ENCODE peak calls at places on chromosomes 13 and 19, in seven cellular contexts. One of them, this sample, is unnamed.

GRCh38 chr13:112877976-112878955 is 90.7 kb upstream of the MCF2L start:
- DNase-seq in GM12891: no peak
- DNase-seq in A549: no peak
- DNase-seq in tibial nerve: no peak
- DNase-seq in body of pancreas: no peak
- DNase-seq in heart left ventricle: no peak
- DNase-seq in IMR-90: no peak
- DNase-seq in this sample: no peak

GRCh38 chr19:6697291-6697690 is 23.2 kb downstream of the C3 start:
- DNase-seq in GM12891: no peak
- DNase-seq in A549: no peak
- DNase-seq in tibial nerve: no peak
- DNase-seq in body of pancreas: no peak
- DNase-seq in heart left ventricle: no peak
- DNase-seq in IMR-90: no peak
- DNase-seq in this sample: no peak

GRCh38 chr13:35684432-35684831 is 207.9 kb upstream of the MAB21L1 start:
- DNase-seq in GM12891: no peak
- DNase-seq in A549: no peak
- DNase-seq in tibial nerve: no peak
- DNase-seq in body of pancreas: no peak
- DNase-seq in heart left ventricle: no peak
- DNase-seq in IMR-90: no peak
- DNase-seq in this sample: no peak

GRCh38 chr13:19053561-19053960 is 128.1 kb downstream of the TUBA3C start:
- DNase-seq in GM12891: no peak
- DNase-seq in A549: no peak
- DNase-seq in tibial nerve: no peak
- DNase-seq in body of pancreas: no peak
- DNase-seq in heart left ventricle: no peak
- DNase-seq in IMR-90: no peak
- DNase-seq in this sample: no peak

GRCh38 chr13:28392896-28393295 is 102.0 kb downstream of the FLT1 start:
- DNase-seq in GM12891: no peak
- DNase-seq in A549: no peak
- DNase-seq in tibial nerve: no peak
- DNase-seq in body of pancreas: no peak
- DNase-seq in heart left ventricle: no peak
- DNase-seq in IMR-90: no peak
- DNase-seq in this sample: no peak

GRCh38 chr19:19552811-19553210 is 14.7 kb downstream of the CILP2 start:
- DNase-seq in GM12891: peak
- DNase-seq in A549: peak
- DNase-seq in tibial nerve: no peak
- DNase-seq in body of pancreas: no peak
- DNase-seq in heart left ventricle: no peak
- DNase-seq in IMR-90: no peak
- DNase-seq in this sample: no peak

GRCh38 chr13:66099825-66100224 is 1130.3 kb downstream of the PCDH9 start:
- DNase-seq in GM12891: no peak
- DNase-seq in A549: no peak
- DNase-seq in tibial nerve: no peak
- DNase-seq in body of pancreas: no peak
- DNase-seq in heart left ventricle: no peak
- DNase-seq in IMR-90: no peak
- DNase-seq in this sample: no peak

GRCh38 chr13:94433055-94433947 is 46.2 kb downstream of the DCT start:
- DNase-seq in GM12891: no peak
- DNase-seq in A549: no peak
- DNase-seq in tibial nerve: no peak
- DNase-seq in body of pancreas: no peak
- DNase-seq in heart left ventricle: no peak
- DNase-seq in IMR-90: no peak
- DNase-seq in this sample: peak

GRCh38 chr13:32255744-32256120 is 59.4 kb downstream of the ZAR1L start:
- DNase-seq in GM12891: no peak
- DNase-seq in A549: no peak
- DNase-seq in tibial nerve: no peak
- DNase-seq in body of pancreas: no peak
- DNase-seq in heart left ventricle: no peak
- DNase-seq in IMR-90: peak
- DNase-seq in this sample: no peak

GRCh38 chr13:98098511-98098910 is 44.4 kb upstream of the FARP1 start:
- DNase-seq in GM12891: no peak
- DNase-seq in A549: no peak
- DNase-seq in tibial nerve: no peak
- DNase-seq in body of pancreas: no peak
- DNase-seq in heart left ventricle: no peak
- DNase-seq in IMR-90: peak
- DNase-seq in this sample: no peak

GRCh38 chr13:30880756-30881155 is 25.3 kb upstream of the MEDAG start:
- DNase-seq in GM12891: no peak
- DNase-seq in A549: peak
- DNase-seq in tibial nerve: no peak
- DNase-seq in body of pancreas: no peak
- DNase-seq in heart left ventricle: no peak
- DNase-seq in IMR-90: peak
- DNase-seq in this sample: no peak

GRCh38 chr19:10550336-10550735 is 6.6 kb downstream of the ATG4D start:
- DNase-seq in GM12891: no peak
- DNase-seq in A549: no peak
- DNase-seq in tibial nerve: no peak
- DNase-seq in body of pancreas: no peak
- DNase-seq in heart left ventricle: no peak
- DNase-seq in IMR-90: no peak
- DNase-seq in this sample: no peak

GRCh38 chr13:44212633-44213387 is 160.8 kb upstream of the SERP2 start:
- DNase-seq in GM12891: no peak
- DNase-seq in A549: no peak
- DNase-seq in tibial nerve: no peak
- DNase-seq in body of pancreas: no peak
- DNase-seq in heart left ventricle: no peak
- DNase-seq in IMR-90: peak
- DNase-seq in this sample: no peak

GRCh38 chr13:111031531-111031961 is 83.6 kb upstream of the ARHGEF7 start:
- DNase-seq in GM12891: no peak
- DNase-seq in A549: no peak
- DNase-seq in tibial nerve: no peak
- DNase-seq in body of pancreas: no peak
- DNase-seq in heart left ventricle: no peak
- DNase-seq in IMR-90: peak
- DNase-seq in this sample: no peak

GRCh38 chr13:45584816-45585215 is 30.7 kb downstream of the ERICH6B start:
- DNase-seq in GM12891: no peak
- DNase-seq in A549: no peak
- DNase-seq in tibial nerve: no peak
- DNase-seq in body of pancreas: no peak
- DNase-seq in heart left ventricle: no peak
- DNase-seq in IMR-90: no peak
- DNase-seq in this sample: no peak

GRCh38 chr13:73450583-73450982 is 391.8 kb downstream of the KLF5 start:
- DNase-seq in GM12891: no peak
- DNase-seq in A549: no peak
- DNase-seq in tibial nerve: no peak
- DNase-seq in body of pancreas: no peak
- DNase-seq in heart left ventricle: no peak
- DNase-seq in IMR-90: peak
- DNase-seq in this sample: no peak

GRCh38 chr19:49212302-49212701 is 54.7 kb downstream of the TRPM4 start:
- DNase-seq in GM12891: no peak
- DNase-seq in A549: no peak
- DNase-seq in tibial nerve: no peak
- DNase-seq in body of pancreas: no peak
- DNase-seq in heart left ventricle: no peak
- DNase-seq in IMR-90: no peak
- DNase-seq in this sample: peak

GRCh38 chr19:41431426-41432386 is 4.5 kb upstream of the B3GNT8 start:
- DNase-seq in GM12891: no peak
- DNase-seq in A549: no peak
- DNase-seq in tibial nerve: no peak
- DNase-seq in body of pancreas: no peak
- DNase-seq in heart left ventricle: peak
- DNase-seq in IMR-90: peak
- DNase-seq in this sample: peak

GRCh38 chr13:43414111-43414510 is 372.7 kb downstream of the ENOX1 start:
- DNase-seq in GM12891: no peak
- DNase-seq in A549: no peak
- DNase-seq in tibial nerve: no peak
- DNase-seq in body of pancreas: no peak
- DNase-seq in heart left ventricle: no peak
- DNase-seq in IMR-90: no peak
- DNase-seq in this sample: no peak

GRCh38 chr19:2428756-2429711 is 1.6 kb upstream of the TIMM13 start:
- DNase-seq in GM12891: no peak
- DNase-seq in A549: no peak
- DNase-seq in tibial nerve: no peak
- DNase-seq in body of pancreas: no peak
- DNase-seq in heart left ventricle: no peak
- DNase-seq in IMR-90: no peak
- DNase-seq in this sample: no peak

GRCh38 chr19:2428027-2428690 is 773 bp upstream of the TIMM13 start:
- DNase-seq in GM12891: no peak
- DNase-seq in A549: no peak
- DNase-seq in tibial nerve: no peak
- DNase-seq in body of pancreas: peak
- DNase-seq in heart left ventricle: no peak
- DNase-seq in IMR-90: peak
- DNase-seq in this sample: peak

GRCh38 chr19:2425622-2426581 is 1.5 kb downstream of the TIMM13 start:
- DNase-seq in GM12891: no peak
- DNase-seq in A549: no peak
- DNase-seq in tibial nerve: no peak
- DNase-seq in body of pancreas: no peak
- DNase-seq in heart left ventricle: no peak
- DNase-seq in IMR-90: no peak
- DNase-seq in this sample: no peak

GRCh38 chr19:2426661-2427322 is 594 bp downstream of the TIMM13 start:
- DNase-seq in GM12891: peak
- DNase-seq in A549: peak
- DNase-seq in tibial nerve: no peak
- DNase-seq in body of pancreas: peak
- DNase-seq in heart left ventricle: no peak
- DNase-seq in IMR-90: peak
- DNase-seq in this sample: peak

DNA sequence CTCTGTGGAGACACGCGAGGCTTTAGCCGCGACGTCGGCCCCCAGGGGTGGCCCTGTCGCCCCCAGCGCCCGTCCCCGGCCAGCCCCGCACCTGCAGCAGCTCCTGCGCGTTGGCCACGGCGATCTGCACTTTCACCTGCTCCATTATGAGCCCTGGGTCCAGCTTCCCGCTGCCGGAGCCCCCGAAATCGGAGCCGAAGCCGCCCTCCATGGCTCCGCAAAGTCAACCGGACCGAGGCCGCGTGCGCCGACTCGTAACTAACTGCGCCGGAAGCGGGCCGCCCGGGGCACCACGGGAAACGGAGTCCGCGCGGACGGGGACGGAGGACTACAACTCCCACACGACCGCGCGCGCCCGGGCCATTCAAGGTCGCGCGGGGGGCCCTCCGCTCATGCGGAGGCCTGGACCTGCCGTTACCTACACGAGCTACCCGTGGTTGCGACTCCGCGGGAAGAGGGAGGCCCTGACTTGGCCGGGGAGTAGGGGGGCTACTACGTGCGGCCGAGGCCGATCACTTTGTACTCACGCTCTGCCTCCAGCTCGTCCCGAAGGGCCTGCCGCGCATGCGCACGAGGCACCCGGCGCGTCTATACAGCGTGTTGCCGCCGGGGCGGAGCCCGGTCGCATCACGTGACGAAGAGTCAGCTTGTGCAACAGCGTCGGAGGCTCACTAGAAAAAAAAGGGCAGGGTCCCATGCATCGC is at the start of gene TIMM13:
- DNase-seq in GM12891: peak
- DNase-seq in A549: peak
- DNase-seq in tibial nerve: peak
- DNase-seq in body of pancreas: peak
- DNase-seq in heart left ventricle: peak
- DNase-seq in IMR-90: peak
- DNase-seq in this sample: peak
- TF ChIP-seq POLR2A in GM12891: peak
- TF ChIP-seq POLR2A in A549: peak
- TF ChIP-seq POLR2A in tibial nerve: no peak
- TF ChIP-seq POLR2A in body of pancreas: peak
- TF ChIP-seq POLR2A in heart left ventricle: peak
- TF ChIP-seq POLR2A in IMR-90: peak
- TF ChIP-seq POLR2A in this sample: peak

GRCh38 chr19:925912-926594 is at the start of gene ARID3A:
- DNase-seq in GM12891: no peak
- DNase-seq in A549: peak
- DNase-seq in tibial nerve: no peak
- DNase-seq in body of pancreas: peak
- DNase-seq in heart left ventricle: peak
- DNase-seq in IMR-90: no peak
- DNase-seq in this sample: peak
- TF ChIP-seq POLR2A in GM12891: no peak
- TF ChIP-seq POLR2A in A549: no peak
- TF ChIP-seq POLR2A in tibial nerve: peak
- TF ChIP-seq POLR2A in body of pancreas: no peak
- TF ChIP-seq POLR2A in heart left ventricle: no peak
- TF ChIP-seq POLR2A in IMR-90: peak
- TF ChIP-seq POLR2A in this sample: peak

GRCh38 chr19:55117063-55117635 is 288 bp downstream of the PPP1R12C start:
- DNase-seq in GM12891: no peak
- DNase-seq in A549: no peak
- DNase-seq in tibial nerve: no peak
- DNase-seq in body of pancreas: peak
- DNase-seq in heart left ventricle: no peak
- DNase-seq in IMR-90: no peak
- DNase-seq in this sample: peak

GRCh38 chr19:55118401-55118991 is 1.1 kb upstream of the PPP1R12C start:
- DNase-seq in GM12891: no peak
- DNase-seq in A549: no peak
- DNase-seq in tibial nerve: no peak
- DNase-seq in body of pancreas: peak
- DNase-seq in heart left ventricle: no peak
- DNase-seq in IMR-90: no peak
- DNase-seq in this sample: peak

GRCh38 chr19:55116232-55117062 is 990 bp downstream of the PPP1R12C start:
- DNase-seq in GM12891: peak
- DNase-seq in A549: peak
- DNase-seq in tibial nerve: no peak
- DNase-seq in body of pancreas: peak
- DNase-seq in heart left ventricle: peak
- DNase-seq in IMR-90: peak
- DNase-seq in this sample: peak

GRCh38 chr19:55119053-55119452 is 1.6 kb upstream of the PPP1R12C start:
- DNase-seq in GM12891: no peak
- DNase-seq in A549: no peak
- DNase-seq in tibial nerve: no peak
- DNase-seq in body of pancreas: no peak
- DNase-seq in heart left ventricle: no peak
- DNase-seq in IMR-90: no peak
- DNase-seq in this sample: no peak

GRCh38 chr19:55117636-55118391 is at the start of gene PPP1R12C:
- DNase-seq in GM12891: peak
- DNase-seq in A549: peak
- DNase-seq in tibial nerve: peak
- DNase-seq in body of pancreas: peak
- DNase-seq in heart left ventricle: peak
- DNase-seq in IMR-90: peak
- DNase-seq in this sample: peak
- TF ChIP-seq POLR2A in GM12891: peak
- TF ChIP-seq POLR2A in A549: peak
- TF ChIP-seq POLR2A in tibial nerve: no peak
- TF ChIP-seq POLR2A in body of pancreas: peak
- TF ChIP-seq POLR2A in heart left ventricle: peak
- TF ChIP-seq POLR2A in IMR-90: no peak
- TF ChIP-seq POLR2A in this sample: peak

GRCh38 chr19:34189199-34189916 is 17.1 kb downstream of the LSM14A start:
- DNase-seq in GM12891: no peak
- DNase-seq in A549: no peak
- DNase-seq in tibial nerve: no peak
- DNase-seq in body of pancreas: no peak
- DNase-seq in heart left ventricle: no peak
- DNase-seq in IMR-90: no peak
- DNase-seq in this sample: no peak
- TF ChIP-seq POLR2A in GM12891: no peak
- TF ChIP-seq POLR2A in A549: no peak
- TF ChIP-seq POLR2A in tibial nerve: no peak
- TF ChIP-seq POLR2A in body of pancreas: no peak
- TF ChIP-seq POLR2A in heart left ventricle: no peak
- TF ChIP-seq POLR2A in IMR-90: no peak
- TF ChIP-seq POLR2A in this sample: no peak

This sample was measured in erythroblast.